ENCODE peak calls at places on chromosomes 5 and 9, in eight cellular contexts. Z, S, U, J, M, V, N and H are unnamed samples.

GRCh38 chr9:112310826-112311225 is 22.6 kb downstream of the PTBP3 start:
- DNase-seq in M (no peak), Z (no peak), U (no peak), V (no peak), S (no peak), N (no peak), J (no peak), H (no peak)

GRCh38 chr5:163888366-163888765 is 382.9 kb downstream of the MAT2B start:
- DNase-seq in U (no peak), J (no peak), V (no peak), Z (no peak), S (no peak), M (no peak), N (no peak), H (no peak)

GRCh38 chr5:13653709-13654108 is 290.8 kb downstream of the DNAH5 start:
- DNase-seq in N (no peak), V (peak), U (no peak), J (peak), M (no peak), S (no peak), Z (no peak), H (no peak)

GRCh38 chr5:3811116-3811515 is 215.5 kb downstream of the IRX1 start:
- DNase-seq in J (peak), M (no peak), V (no peak), U (no peak), S (no peak), N (no peak), Z (no peak), H (no peak)

GRCh38 chr9:116232425-116233159 is 79.0 kb downstream of the PAPPA start:
- DNase-seq in Z (no peak), M (no peak), N (no peak), V (no peak), J (peak), S (no peak), U (no peak), H (no peak)

GRCh38 chr5:106882035-106882434 is 788.7 kb downstream of the EFNA5 start:
- DNase-seq in Z (no peak), U (no peak), S (no peak), N (no peak), J (no peak), M (no peak), V (no peak), H (no peak)

GRCh38 chr5:40052812-40053211 is 626.9 kb upstream of the PTGER4 start:
- DNase-seq in N (no peak), V (peak), U (no peak), S (peak), M (no peak), Z (no peak), J (peak), H (no peak)

GRCh38 chr5:96579711-96580110 is 82.5 kb upstream of the CAST start:
- DNase-seq in S (no peak), U (no peak), J (no peak), M (no peak), N (no peak), V (no peak), Z (no peak), H (no peak)

GRCh38 chr9:86816868-86817267 is 130.4 kb downstream of the GAS1 start:
- DNase-seq in J (no peak), Z (no peak), S (no peak), N (no peak), U (no peak), M (no peak), V (no peak), H (no peak)

GRCh38 chr9:112286906-112287305 is 46.5 kb downstream of the PTBP3 start:
- DNase-seq in J (no peak), U (no peak), M (no peak), Z (no peak), S (no peak), V (no peak), N (no peak), H (no peak)

GRCh38 chr9:89426389-89426961 is 71.4 kb downstream of the SEMA4D start:
- DNase-seq in N (no peak), Z (peak), S (no peak), V (no peak), U (peak), M (peak), J (no peak), H (no peak)

GRCh38 chr9:12702160-12702758 is 9.1 kb downstream of the TYRP1 start:
- DNase-seq in U (no peak), M (no peak), Z (no peak), N (peak), S (peak), J (peak), V (peak), H (peak)

GRCh38 chr5:139650689-139651501 is 2.7 kb downstream of the CXXC5 start:
- DNase-seq in U (no peak), M (no peak), J (no peak), S (peak), Z (peak), V (no peak), N (peak), H (no peak)

GRCh38 chr5:122264610-122265009 is 47.4 kb upstream of the SNCAIP start:
- DNase-seq in M (no peak), V (no peak), S (no peak), J (no peak), Z (no peak), U (no peak), N (no peak), H (no peak)

GRCh38 chr5:178428341-178429155 is 161.6 kb downstream of the COL23A1 start:
- DNase-seq in V (peak), S (no peak), Z (no peak), U (no peak), J (peak), N (peak), M (no peak), H (peak)

GRCh38 chr5:113336975-113337374 is 97.8 kb downstream of the TSSK1B start:
- DNase-seq in S (no peak), N (peak), Z (peak), M (no peak), V (peak), U (no peak), J (peak), H (peak)
- TF ChIP-seq CTCF in S (no peak), N (no peak), Z (peak), M (no peak), V (peak), U (no peak), J (peak), H (no peak)

GRCh38 chr5:72954389-72954788 is 1.5 kb upstream of the FCHO2 start:
- DNase-seq in S (no peak), U (no peak), Z (no peak), V (no peak), M (no peak), J (no peak), N (no peak), H (no peak)

GRCh38 chr5:72951850-72952468 is 3.9 kb upstream of the FCHO2 start:
- DNase-seq in J (peak), U (no peak), V (peak), N (no peak), M (no peak), S (peak), Z (peak), H (no peak)

GRCh38 chr5:72955143-72955767 is 586 bp upstream of the FCHO2 start:
- DNase-seq in V (no peak), J (peak), M (no peak), N (peak), U (no peak), Z (peak), S (peak), H (peak)

GRCh38 chr5:72947523-72947922 is 8.3 kb upstream of the FCHO2 start:
- DNase-seq in N (no peak), U (no peak), S (no peak), J (no peak), M (no peak), Z (no peak), V (no peak), H (no peak)

DNA sequence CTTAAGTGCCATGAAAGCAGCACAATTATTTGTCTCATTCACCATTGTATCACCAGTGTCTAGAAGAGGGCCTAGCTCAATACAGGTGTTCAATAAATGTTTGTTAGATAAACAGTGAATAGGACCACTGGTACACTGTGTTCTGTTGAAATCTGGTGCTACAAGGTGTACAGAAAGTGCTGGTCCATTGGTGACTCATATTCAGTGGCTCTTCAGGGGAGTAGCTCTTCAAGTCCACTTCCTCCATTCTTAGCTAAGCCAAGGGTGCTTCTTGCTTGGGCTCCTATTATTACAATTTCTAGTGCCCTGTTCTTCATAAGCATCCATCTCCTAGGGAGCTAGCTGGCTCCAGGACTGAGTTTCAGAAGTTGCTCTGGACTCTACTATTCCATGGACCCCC is 6.4 kb upstream of the FCHO2 start:
- DNase-seq in U (no peak), V (no peak), J (peak), S (no peak), Z (no peak), N (no peak), M (no peak), H (no peak)
- TF ChIP-seq CTCF in U (no peak), V (no peak), J (no peak), S (no peak), Z (no peak), N (no peak), M (no peak), H (no peak)

GRCh38 chr5:82352146-82352791 is 74.1 kb upstream of the RPS23 start:
- DNase-seq in N (no peak), V (peak), U (no peak), M (no peak), S (no peak), Z (no peak), J (peak), H (no peak)
- TF ChIP-seq CTCF in N (peak), V (peak), U (no peak), M (no peak), S (no peak), Z (no peak), J (no peak), H (peak)

GRCh38 chr9:123448247-123448646 is 92.2 kb downstream of the CRB2 start:
- DNase-seq in V (no peak), M (no peak), U (no peak), J (no peak), N (no peak), S (no peak), Z (no peak), H (no peak)
- TF ChIP-seq CTCF in V (no peak), M (no peak), U (no peak), J (no peak), N (no peak), S (no peak), Z (no peak), H (no peak)

GRCh38 chr5:9922719-9923118 is 292.6 kb upstream of the TAS2R1 start:
- DNase-seq in J (no peak), S (no peak), V (no peak), N (no peak), Z (no peak), M (no peak), U (no peak), H (no peak)
- TF ChIP-seq CTCF in J (no peak), S (no peak), V (peak), N (no peak), Z (peak), M (peak), U (no peak), H (peak)

GRCh38 chr5:157265714-157266285 is at the start of gene CYFIP2:
- DNase-seq in V (peak), M (peak), U (peak), J (no peak), Z (peak), N (no peak), S (peak), H (peak)
- TF ChIP-seq CTCF in V (no peak), M (no peak), U (no peak), J (no peak), Z (no peak), N (no peak), S (no peak), H (no peak)

GRCh38 chr5:149228610-149229297 is 42.9 kb upstream of the AFAP1L1 start:
- DNase-seq in Z (no peak), V (peak), J (peak), S (peak), M (no peak), U (no peak), N (peak), H (peak)
- TF ChIP-seq CTCF in Z (no peak), V (peak), J (peak), S (peak), M (no peak), U (no peak), N (peak), H (peak)

GRCh38 chr5:91477408-91477807 is 94.3 kb upstream of the ARRDC3 start:
- DNase-seq in N (no peak), J (no peak), U (no peak), S (no peak), V (no peak), M (no peak), Z (no peak), H (no peak)

GRCh38 chr5:91468643-91469422 is 85.7 kb upstream of the ARRDC3 start:
- DNase-seq in V (no peak), U (no peak), M (no peak), N (no peak), S (no peak), Z (no peak), J (peak), H (no peak)

GRCh38 chr5:91469517-91470165 is 86.5 kb upstream of the ARRDC3 start:
- DNase-seq in V (no peak), J (peak), S (no peak), U (no peak), N (no peak), M (no peak), Z (no peak), H (no peak)

GRCh38 chr5:91478096-91478495 is 95.0 kb upstream of the ARRDC3 start:
- DNase-seq in Z (no peak), V (no peak), U (no peak), S (no peak), M (no peak), N (no peak), J (no peak), H (no peak)

DNA sequence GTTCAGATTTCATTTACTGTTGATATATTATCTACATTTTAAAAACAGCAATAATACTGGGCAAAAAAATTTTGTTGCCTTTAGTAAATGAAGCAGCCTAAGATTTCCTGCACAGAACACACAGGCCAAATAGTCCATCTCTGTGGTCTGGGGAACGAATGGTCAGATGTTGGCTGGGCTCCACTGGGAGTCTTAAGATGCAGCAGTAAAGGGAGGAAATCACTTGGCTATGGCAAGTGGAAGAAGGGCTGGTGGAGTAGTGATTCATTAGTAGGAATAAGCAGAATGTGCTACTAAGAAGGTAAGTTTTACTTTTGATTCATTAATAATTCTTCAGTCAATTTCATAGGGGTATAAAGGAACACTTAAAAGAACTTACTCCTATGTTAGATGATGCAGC is 91.1 kb upstream of the ARRDC3 start:
- DNase-seq in U (no peak), S (no peak), V (no peak), Z (no peak), J (no peak), M (no peak), N (no peak), H (no peak)
- TF ChIP-seq CTCF in U (no peak), S (no peak), V (no peak), Z (no peak), J (no peak), M (no peak), N (no peak), H (no peak)